ENCODE peak calls at places on chromosomes 13 and 19, in four cellular contexts. Y is colonic mucosa, H is thoracic aorta, M is kidney. X is an unnamed sample.

GRCh38 chr13:40813662-40814454 is 24.4 kb downstream of the SLC25A15 start:
- DNase-seq in Y (no peak), H (no peak), M (no peak), X (no peak)

GRCh38 chr19:751501-752341 is 809 bp downstream of the MISP start:
- DNase-seq in Y (peak; percentile 91), H (no peak), M (peak; percentile 76), X (no peak)

GRCh38 chr13:24618219-24618955 is 61.8 kb upstream of the ATP12A start:
- DNase-seq in Y (no peak), H (no peak), M (no peak), X (no peak)

GRCh38 chr13:93227906-93228801 is 1.5 kb downstream of the GPC6 start:
- DNase-seq in Y (peak; percentile 34), H (no peak), M (peak; percentile 80), X (no peak)

GRCh38 chr19:54279441-54279962 is 1.4 kb downstream of the LILRB2 start:
- DNase-seq in Y (no peak), H (no peak), M (no peak), X (no peak)

GRCh38 chr13:33876716-33877394 is 58.9 kb downstream of the RFC3 start:
- DNase-seq in Y (no peak), H (no peak), M (no peak), X (no peak)

GRCh38 chr13:34310539-34310938 is 492.6 kb downstream of the RFC3 start:
- DNase-seq in Y (no peak), H (no peak), M (no peak), X (no peak)

GRCh38 chr13:99374994-99375805 is 68.0 kb upstream of the GPR183 start:
- DNase-seq in Y (peak; percentile 37), H (no peak), M (peak; percentile 85), X (no peak)

GRCh38 chr19:42066075-42066754 is 3.8 kb downstream of the GRIK5 start:
- DNase-seq in Y (no peak), H (no peak), M (peak; percentile 68), X (no peak)

GRCh38 chr13:30791354-30791921 is 56.1 kb downstream of the ALOX5AP start:
- DNase-seq in Y (no peak), H (no peak), M (no peak), X (no peak)

GRCh38 chr19:42596391-42597071 is 1.8 kb upstream of the CEACAM8 start:
- DNase-seq in Y (peak; percentile 36), H (no peak), M (peak; percentile 69), X (no peak)

GRCh38 chr13:94813920-94814500 is 101.7 kb upstream of the SOX21 start:
- DNase-seq in Y (no peak), H (no peak), M (no peak), X (no peak)

GRCh38 chr19:5997371-5997770 is 19.4 kb upstream of the RANBP3 start:
- DNase-seq in Y (no peak), H (no peak), M (no peak), X (no peak)

GRCh38 chr19:37905936-37906867 is at the start of gene WDR87:
- DNase-seq in Y (peak; percentile 46), H (no peak), M (peak; percentile 79), X (no peak)

GRCh38 chr19:15123900-15124299 is 16.7 kb downstream of the SYDE1 start:
- DNase-seq in Y (peak; percentile 38), H (no peak), M (no peak), X (no peak)

GRCh38 chr13:88745013-88745412 is 1073.8 kb downstream of the SLITRK5 start:
- DNase-seq in Y (no peak), H (no peak), M (no peak), X (no peak)

GRCh38 chr13:42762917-42763316 is 18.5 kb upstream of the FAM216B start:
- DNase-seq in Y (no peak), H (no peak), M (no peak), X (no peak)

GRCh38 chr13:49954674-49955455 is 18.7 kb upstream of the SPRYD7 start:
- DNase-seq in Y (peak; percentile 55), H (no peak), M (no peak), X (no peak)

GRCh38 chr13:99605417-99606321 is 104.4 kb downstream of the TM9SF2 start:
- DNase-seq in Y (peak; percentile 77), H (no peak), M (peak; percentile 80), X (no peak)

GRCh38 chr13:113771709-113772331 is 12.8 kb downstream of the TMEM255B start:
- DNase-seq in Y (no peak), H (no peak), M (no peak), X (no peak)

GRCh38 chr19:38759590-38760003 is 13.7 kb downstream of the LGALS7 start:
- DNase-seq in Y (peak; percentile 59), H (no peak), M (no peak), X (no peak)

GRCh38 chr13:49218493-49219051 is 1.6 kb upstream of the MLNR start:
- DNase-seq in Y (no peak), H (no peak), M (no peak), X (no peak)

GRCh38 chr13:68261105-68261504 is 1031.0 kb upstream of the PCDH9 start:
- DNase-seq in Y (no peak), H (no peak), M (no peak), X (no peak)

GRCh38 chr13:82698383-82698782 is 1183.9 kb downstream of the SLITRK1 start:
- DNase-seq in Y (no peak), H (no peak), M (no peak), X (no peak)

GRCh38 chr19:33795370-33796163 is 1.1 kb upstream of the KCTD15 start:
- DNase-seq in Y (peak; percentile 85), H (no peak), M (peak; percentile 96), X (peak; percentile 93)

GRCh38 chr19:18160792-18161690 is 8.1 kb downstream of the PIK3R2 start:
- DNase-seq in Y (peak; percentile 79), H (no peak), M (peak; percentile 90), X (no peak)

GRCh38 chr13:36673838-36674326 is at the start of gene SERTM1:
- DNase-seq in Y (no peak), H (no peak), M (peak; percentile 66), X (no peak)

GRCh38 chr13:107969551-107969950 is 245.8 kb downstream of the LIG4 start:
- DNase-seq in Y (no peak), H (no peak), M (no peak), X (no peak)

GRCh38 chr19:55166530-55167268 is at the start of gene DNAAF3:
- DNase-seq in Y (peak; percentile 95), H (peak; percentile 42), M (peak; percentile 98), X (peak; percentile 95)

GRCh38 chr13:94595006-94595942 is 678 bp downstream of the TGDS start:
- DNase-seq in Y (peak; percentile 24), H (no peak), M (no peak), X (no peak)

GRCh38 chr13:109281823-109282239 is 504.6 kb downstream of the IRS2 start:
- DNase-seq in Y (no peak), H (no peak), M (no peak), X (no peak)

GRCh38 chr13:52850396-52851152 is 2.1 kb upstream of the PCDH8 start:
- DNase-seq in Y (peak; percentile 79), H (peak; percentile 13), M (peak; percentile 89), X (no peak)

GRCh38 chr13:101552797-101553196 is 100.3 kb downstream of the ITGBL1 start:
- DNase-seq in Y (no peak), H (no peak), M (no peak), X (no peak)

GRCh38 chr13:97114696-97115095 is 107.4 kb upstream of the MBNL2 start:
- DNase-seq in Y (no peak), H (no peak), M (no peak), X (no peak)

GRCh38 chr19:8698433-8699063 is at the start of gene ACTL9:
- DNase-seq in Y (no peak), H (no peak), M (peak; percentile 69), X (no peak)

GRCh38 chr19:8699908-8700307 is 1.3 kb upstream of the ACTL9 start:
- DNase-seq in Y (no peak), H (no peak), M (no peak), X (no peak)

GRCh38 chr19:8695911-8696310 is 2.7 kb downstream of the ACTL9 start:
- DNase-seq in Y (no peak), H (no peak), M (no peak), X (no peak)

GRCh38 chr19:8696993-8697392 is 1.6 kb downstream of the ACTL9 start:
- DNase-seq in Y (no peak), H (no peak), M (no peak), X (no peak)

GRCh38 chr19:8697671-8698432 is 743 bp downstream of the ACTL9 start:
- DNase-seq in Y (no peak), H (no peak), M (peak; percentile 69), X (no peak)
- TF ChIP-seq CTCF in Y (no peak), H (no peak), M (no peak), X (peak; percentile 42)

GRCh38 chr19:13833330-13834265 is 38.4 kb downstream of the ZSWIM4 start:
- DNase-seq in Y (peak; percentile 97), H (peak; percentile 77), M (peak; percentile 99), X (no peak)
- TF ChIP-seq CTCF in Y (peak; percentile 37), H (peak; percentile 25), M (peak; percentile 26), X (peak; percentile 71)

DNA sequence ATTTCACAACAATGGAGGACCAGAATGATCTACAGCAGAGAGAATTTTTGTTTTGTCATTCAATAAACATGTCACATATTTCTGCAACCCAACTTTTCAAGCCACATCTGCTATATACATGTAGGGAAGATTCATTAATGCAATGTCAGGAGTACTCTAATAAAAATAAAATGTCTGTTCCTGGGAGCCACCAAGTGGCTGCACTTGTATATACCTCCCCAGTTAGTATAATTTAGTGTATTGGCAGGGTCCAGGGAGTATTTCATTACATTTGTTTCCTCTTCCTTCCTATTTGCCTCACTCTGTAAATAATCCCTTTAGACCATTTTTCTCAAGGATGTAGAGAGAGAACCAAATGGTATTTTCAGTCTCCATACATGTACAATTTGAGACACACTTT is 1169.0 kb downstream of the DIAPH3 start:
- DNase-seq in Y (no peak), H (no peak), M (no peak), X (no peak)
- TF ChIP-seq CTCF in Y (no peak), H (no peak), M (no peak), X (peak; percentile 67)

GRCh38 chr13:55432814-55433213 is 1707.9 kb upstream of the PRR20A start:
- DNase-seq in Y (no peak), H (no peak), M (no peak), X (no peak)
- TF ChIP-seq CTCF in Y (no peak), H (no peak), M (no peak), X (no peak)

X was measured in chondrocyte.